ENCODE peak calls at places on chromosomes 4 and X, in six cellular contexts. X is NCI-H1436; R is CD4-positive, alpha-beta memory T cell; D is anterior cingulate cortex; O is D341Med; G is NCI-H774. S is an unnamed sample.

GRCh38 chr4:81137446-81137845 is 77.6 kb downstream of the PRKG2 start:
- DNase-seq in X (no peak), R (no peak), O (no peak), G (no peak), D (no peak), S (no peak)

GRCh38 chrX:118973389-118974087 is 880 bp upstream of the LONRF3 start:
- DNase-seq in R (no peak), D (no peak), G (no peak), X (no peak), O (no peak), S (no peak)

GRCh38 chrX:30957753-30958152 is 68.7 kb upstream of the TAB3 start:
- DNase-seq in O (no peak), X (no peak), D (no peak), G (no peak), R (no peak), S (no peak)

GRCh38 chrX:24658421-24658820 is 11.3 kb upstream of the PCYT1B start:
- DNase-seq in X (no peak), R (no peak), D (no peak), O (no peak), G (no peak), S (peak; percentile 57)

GRCh38 chr4:84623661-84624060 is 40.7 kb downstream of the CDS1 start:
- DNase-seq in R (no peak), G (no peak), O (no peak), X (no peak), D (no peak), S (no peak)

GRCh38 chr4:96524311-96524875 is 684.5 kb downstream of the PDHA2 start:
- DNase-seq in D (no peak), G (no peak), O (no peak), R (no peak), X (no peak), S (no peak)

GRCh38 chr4:128847074-128847724 is 37.7 kb downstream of the JADE1 start:
- DNase-seq in G (peak; percentile 47), D (no peak), O (no peak), R (no peak), X (no peak), S (no peak)

GRCh38 chrX:110417128-110417527 is 58.5 kb downstream of the RTL9 start:
- DNase-seq in X (no peak), D (peak; percentile 40), R (no peak), G (no peak), O (no peak), S (peak; percentile 88)

GRCh38 chr4:182749768-182750167 is 167.4 kb downstream of the DCTD start:
- DNase-seq in O (no peak), D (no peak), X (peak; percentile 83), R (no peak), G (peak; percentile 26), S (no peak)

GRCh38 chr4:56817840-56818491 is 3.5 kb downstream of the SPINK2 start:
- DNase-seq in R (peak; percentile 23), O (no peak), X (no peak), D (no peak), G (no peak), S (no peak)

GRCh38 chr4:112082954-112083586 is 62.2 kb upstream of the FAM241A start:
- DNase-seq in X (no peak), D (no peak), O (no peak), G (no peak), R (no peak), S (no peak)